ENCODE peak calls at places on chromosomes 5 and 9, in ten cellular contexts. C, F, H, S, P, D, O, X, B and L are unnamed samples.

GRCh38 chr9:7336356-7337075 is 463.1 kb downstream of the DMAC1 start:
- DNase-seq in C (peak), X (no peak), O (no peak), P (no peak), D (no peak), F (no peak), H (no peak), B (no peak), S (no peak), L (no peak)

GRCh38 chr5:67674256-67674655 is 477.7 kb upstream of the CD180 start:
- DNase-seq in C (no peak), S (no peak), X (no peak), D (no peak), P (no peak), O (no peak), B (no peak), H (no peak), F (no peak), L (no peak)

GRCh38 chr5:177510567-177511053 is 984 bp upstream of the DOK3 start:
- DNase-seq in P (no peak), S (no peak), F (no peak), D (no peak), X (no peak), C (no peak), H (no peak), B (no peak), O (no peak), L (no peak)

GRCh38 chr5:143142596-143143435 is 260.7 kb downstream of the NR3C1 start:
- DNase-seq in O (no peak), B (peak), F (no peak), D (no peak), P (peak), H (no peak), X (no peak), C (peak), S (no peak), L (peak)

GRCh38 chr5:55634204-55634785 is 77.8 kb downstream of the SLC38A9 start:
- DNase-seq in B (no peak), D (no peak), O (no peak), P (peak), H (no peak), S (no peak), C (no peak), X (no peak), F (no peak), L (no peak)

GRCh38 chr9:128340691-128341434 is 536 bp downstream of the SLC27A4 start:
- DNase-seq in O (no peak), C (no peak), H (no peak), P (no peak), S (peak), F (no peak), D (no peak), B (no peak), X (no peak), L (no peak)

GRCh38 chr5:32244017-32244416 is 68.7 kb downstream of the MTMR12 start:
- DNase-seq in H (no peak), S (no peak), C (no peak), F (no peak), X (no peak), O (no peak), P (no peak), D (no peak), B (no peak), L (no peak)

GRCh38 chr5:40405230-40405629 is 274.5 kb upstream of the PTGER4 start:
- DNase-seq in P (no peak), O (no peak), X (no peak), H (no peak), D (no peak), F (no peak), B (no peak), S (no peak), C (peak), L (no peak)

GRCh38 chr9:99823392-99824377 is 2.0 kb downstream of the NR4A3 start:
- DNase-seq in F (peak), S (peak), H (peak), C (peak), P (peak), O (peak), X (peak), D (peak), B (peak), L (peak)

GRCh38 chr5:164051745-164052144 is 546.3 kb downstream of the MAT2B start:
- DNase-seq in B (no peak), D (no peak), C (peak), F (no peak), P (no peak), O (no peak), X (no peak), H (no peak), S (no peak), L (no peak)

GRCh38 chr5:58318468-58318867 is 141.4 kb downstream of the PLK2 start:
- DNase-seq in H (no peak), B (no peak), C (peak), S (no peak), X (no peak), O (no peak), F (no peak), D (peak), P (no peak), L (no peak)

GRCh38 chr5:38443390-38443789 is 113.1 kb downstream of the LIFR start:
- DNase-seq in O (no peak), D (no peak), B (no peak), S (no peak), P (no peak), X (no peak), F (no peak), H (no peak), C (no peak), L (no peak)